ENCODE peak calls at places on chromosome 16, in six cellular contexts. M, K, C, V, A and U are unnamed samples.

GRCh38 chr16:27432600-27432957 is 30.6 kb downstream of the IL21R start:
- DNase-seq in K (no peak), C (peak; percentile 34), V (peak; percentile 15), M (no peak), A (no peak), U (no peak)

GRCh38 chr16:15966420-15967222 is 17.2 kb downstream of the ABCC1 start:
- DNase-seq in K (no peak), M (no peak), V (peak; percentile 57), C (peak; percentile 61), A (no peak), U (no peak)

GRCh38 chr16:1877804-1878203 is 5.8 kb upstream of the MEIOB start:
- DNase-seq in A (no peak), C (no peak), K (no peak), V (no peak), M (no peak), U (no peak)

GRCh38 chr16:4529085-4530060 is 9.2 kb downstream of the CDIP1 start:
- DNase-seq in M (no peak), V (no peak), A (no peak), K (no peak), C (peak; percentile 49), U (no peak)

GRCh38 chr16:3474136-3474779 is 21.0 kb downstream of the C16orf90 start:
- DNase-seq in M (no peak), A (no peak), C (no peak), K (no peak), V (no peak), U (no peak)

GRCh38 chr16:13305019-13305755 is 403.8 kb downstream of the SHISA9 start:
- DNase-seq in M (no peak), V (no peak), A (no peak), C (no peak), K (no peak), U (no peak)

GRCh38 chr16:1645914-1646525 is 32.1 kb upstream of the JPT2 start:
- DNase-seq in K (no peak), C (no peak), A (no peak), V (peak; percentile 46), M (no peak), U (no peak)

GRCh38 chr16:5900046-5900445 is 802.5 kb upstream of the EEF2KMT start:
- DNase-seq in C (no peak), K (no peak), A (no peak), V (no peak), M (no peak), U (no peak)

GRCh38 chr16:86953631-86954465 is 363.3 kb downstream of the C16orf95 start:
- DNase-seq in K (no peak), V (no peak), M (no peak), C (no peak), A (peak; percentile 66), U (no peak)

GRCh38 chr16:69888005-69888560 is 63.1 kb upstream of the CLEC18A start:
- DNase-seq in K (no peak), C (no peak), M (no peak), A (no peak), V (no peak), U (no peak)

GRCh38 chr16:82796047-82796446 is 169.3 kb downstream of the CDH13 start:
- DNase-seq in A (no peak), K (no peak), M (no peak), C (no peak), V (no peak), U (no peak)

GRCh38 chr16:22868859-22869258 is 54.9 kb downstream of the HS3ST2 start:
- DNase-seq in A (no peak), K (no peak), C (no peak), M (no peak), V (no peak), U (no peak)

GRCh38 chr16:69040144-69040909 is 65.1 kb upstream of the HAS3 start:
- DNase-seq in C (no peak), A (no peak), V (no peak), M (peak; percentile 61), K (no peak), U (peak; percentile 94)

GRCh38 chr16:56614549-56614991 is 6.2 kb downstream of the MT2A start:
- DNase-seq in A (no peak), K (no peak), M (no peak), V (no peak), C (no peak), U (no peak)

GRCh38 chr16:51982715-51983680 is 563.9 kb downstream of the TOX3 start:
- DNase-seq in K (no peak), V (no peak), M (peak; percentile 77), A (peak; percentile 50), C (peak; percentile 47), U (peak; percentile 56)

GRCh38 chr16:10787304-10787703 is 31.3 kb downstream of the TVP23A start:
- DNase-seq in A (peak; percentile 71), C (no peak), M (peak; percentile 52), V (no peak), K (no peak), U (no peak)

GRCh38 chr16:23967018-23967417 is 131.2 kb downstream of the PRKCB start:
- DNase-seq in M (no peak), A (peak; percentile 25), K (no peak), V (no peak), C (no peak), U (no peak)